ENCODE peak calls at places on chromosome 7, in seven cellular contexts. M is brain microvascular endothelial cell; O is activated CD4-positive, CD25-positive, alpha-beta regulatory T cell treated with anti-CD3 and anti-CD28 coated beads, Interleukin-2, amount 50 U/mL, for 72 hours; Y is ovary; F is mesothelial cell of epicardium; X is stimulated activated naive CD4-positive, alpha-beta T cell; Q is CD4-positive, alpha-beta T cell. L is an unnamed sample.

GRCh38 chr7:26200113-26200443 is 468 bp downstream of the HNRNPA2B1 start:
- DNase-seq in Y (peak), Q (peak), F (peak), M (no peak), X (peak), O (peak), L (peak)

GRCh38 chr7:125636320-125636962 is 706.8 kb upstream of the POT1 start:
- DNase-seq in Q (no peak), O (no peak), M (no peak), X (no peak), F (no peak), Y (no peak), L (no peak)

GRCh38 chr7:92843034-92843760 is 6.8 kb upstream of the CDK6 start:
- DNase-seq in M (peak), Q (no peak), O (no peak), F (no peak), Y (no peak), X (no peak), L (no peak)

GRCh38 chr7:54728411-54728810 is 30.6 kb downstream of the SEC61G start:
- DNase-seq in X (no peak), M (no peak), O (no peak), F (no peak), Q (no peak), Y (no peak), L (no peak)

GRCh38 chr7:236967-237366 is 44.6 kb downstream of the FAM20C start:
- DNase-seq in O (no peak), X (no peak), Q (no peak), Y (no peak), F (no peak), M (no peak), L (no peak)

GRCh38 chr7:99127636-99128035 is 16.3 kb downstream of the SMURF1 start:
- DNase-seq in Y (no peak), Q (no peak), F (no peak), M (no peak), X (no peak), O (no peak), L (no peak)

GRCh38 chr7:116953372-116953726 is at the start of gene ST7:
- DNase-seq in Q (peak), M (peak), X (peak), Y (peak), F (peak), O (peak), L (peak)

GRCh38 chr7:18151419-18151818 is 123.8 kb upstream of the PRPS1L1 start:
- DNase-seq in Y (no peak), O (no peak), F (no peak), M (no peak), X (no peak), Q (no peak), L (no peak)

GRCh38 chr7:24466109-24466768 is 107.0 kb upstream of the PALS2 start:
- DNase-seq in F (no peak), M (no peak), Y (no peak), Q (no peak), O (no peak), X (no peak), L (no peak)

GRCh38 chr7:23331132-23331531 is 32.0 kb downstream of the MALSU1 start:
- DNase-seq in Y (no peak), O (no peak), X (no peak), Q (no peak), M (no peak), F (no peak), L (no peak)

GRCh38 chr7:5214236-5214635 is 24.2 kb downstream of the WIPI2 start:
- DNase-seq in Y (no peak), O (peak), X (no peak), F (no peak), Q (no peak), M (no peak), L (no peak)

GRCh38 chr7:99794585-99795502 is 10.9 kb upstream of the CYP3A4 start:
- DNase-seq in Y (no peak), F (no peak), X (no peak), O (no peak), M (peak), Q (no peak), L (no peak)

GRCh38 chr7:103683348-103683747 is 237.3 kb upstream of the SLC26A5 start:
- DNase-seq in Q (no peak), Y (no peak), X (no peak), M (no peak), O (no peak), F (no peak), L (no peak)

GRCh38 chr7:65251851-65252620 is 121.6 kb upstream of the ZNF92 start:
- DNase-seq in Y (peak), M (peak), X (no peak), O (no peak), Q (peak), F (no peak), L (peak)

GRCh38 chr7:151308791-151309190 is 32.8 kb upstream of the NUB1 start:
- DNase-seq in O (no peak), Q (no peak), F (no peak), M (no peak), Y (no peak), X (no peak), L (no peak)

GRCh38 chr7:33905389-33906032 is at the start of gene BMPER:
- DNase-seq in M (no peak), Y (peak), O (no peak), Q (no peak), X (no peak), F (peak), L (no peak)

GRCh38 chr7:128938524-128939074 is 872 bp downstream of the IRF5 start:
- DNase-seq in Y (no peak), M (no peak), Q (no peak), O (peak), F (no peak), X (no peak), L (no peak)

GRCh38 chr7:111232249-111233084 is 141.5 kb downstream of the LRRN3 start:
- DNase-seq in Y (no peak), Q (no peak), M (peak), F (no peak), O (no peak), X (no peak), L (no peak)

GRCh38 chr7:34425194-34425593 is 232.8 kb upstream of the NPSR1 start:
- DNase-seq in O (no peak), X (no peak), Y (no peak), M (no peak), Q (no peak), F (no peak), L (no peak)

GRCh38 chr7:76356823-76357222 is 2.0 kb downstream of the YWHAG start:
- DNase-seq in M (no peak), X (no peak), F (no peak), Y (no peak), O (no peak), Q (no peak), L (no peak)